ENCODE peak calls at places on chromosomes 12 and 14, in five cellular contexts. One of them, this sample, is unnamed.

GRCh38 chr14:52131640-52132320 is 62.9 kb upstream of the NID2 start:
- DNase-seq in T-helper 9 cell: no peak
- DNase-seq in EL: peak
- DNase-seq in epithelial cell of esophagus: peak
- DNase-seq in pancreas: peak
- DNase-seq in this sample: peak

GRCh38 chr14:76117789-76118188 is 33.9 kb upstream of the GPATCH2L start:
- DNase-seq in T-helper 9 cell: no peak
- DNase-seq in EL: no peak
- DNase-seq in epithelial cell of esophagus: no peak
- DNase-seq in pancreas: no peak
- DNase-seq in this sample: no peak

GRCh38 chr12:16350682-16351081 is 3.2 kb downstream of the MGST1 start:
- DNase-seq in T-helper 9 cell: no peak
- DNase-seq in EL: peak
- DNase-seq in epithelial cell of esophagus: peak
- DNase-seq in pancreas: peak
- DNase-seq in this sample: no peak

GRCh38 chr14:59333668-59334067 is 131.5 kb downstream of the GPR135 start:
- DNase-seq in T-helper 9 cell: no peak
- DNase-seq in EL: peak
- DNase-seq in epithelial cell of esophagus: peak
- DNase-seq in pancreas: no peak
- DNase-seq in this sample: no peak

GRCh38 chr12:31206038-31206670 is 119.8 kb downstream of the SINHCAF start:
- DNase-seq in T-helper 9 cell: no peak
- DNase-seq in EL: peak
- DNase-seq in epithelial cell of esophagus: peak
- DNase-seq in pancreas: peak
- DNase-seq in this sample: no peak

GRCh38 chr12:11961686-11962085 is 109.1 kb upstream of the BCL2L14 start:
- DNase-seq in T-helper 9 cell: no peak
- DNase-seq in EL: no peak
- DNase-seq in epithelial cell of esophagus: no peak
- DNase-seq in pancreas: no peak
- DNase-seq in this sample: no peak

GRCh38 chr12:7354521-7354920 is 50.6 kb downstream of the ACSM4 start:
- DNase-seq in T-helper 9 cell: no peak
- DNase-seq in EL: peak
- DNase-seq in epithelial cell of esophagus: peak
- DNase-seq in pancreas: no peak
- DNase-seq in this sample: no peak

GRCh38 chr12:754871-755562 is 2.6 kb downstream of the WNK1 start:
- DNase-seq in T-helper 9 cell: no peak
- DNase-seq in EL: peak
- DNase-seq in epithelial cell of esophagus: peak
- DNase-seq in pancreas: no peak
- DNase-seq in this sample: peak

GRCh38 chr14:92846162-92846897 is 52.2 kb downstream of the GOLGA5 start:
- DNase-seq in T-helper 9 cell: no peak
- DNase-seq in EL: peak
- DNase-seq in epithelial cell of esophagus: peak
- DNase-seq in pancreas: peak
- DNase-seq in this sample: no peak

GRCh38 chr12:132352896-132353800 is 23.8 kb upstream of the GALNT9 start:
- DNase-seq in T-helper 9 cell: no peak
- DNase-seq in EL: no peak
- DNase-seq in epithelial cell of esophagus: no peak
- DNase-seq in pancreas: no peak
- DNase-seq in this sample: no peak

GRCh38 chr14:77139540-77140342 is 1.9 kb downstream of the ZDHHC22 start:
- DNase-seq in T-helper 9 cell: peak
- DNase-seq in EL: peak
- DNase-seq in epithelial cell of esophagus: peak
- DNase-seq in pancreas: no peak
- DNase-seq in this sample: peak

GRCh38 chr14:69287096-69287991 is 27.4 kb downstream of the GALNT16 start:
- DNase-seq in T-helper 9 cell: no peak
- DNase-seq in EL: no peak
- DNase-seq in epithelial cell of esophagus: no peak
- DNase-seq in pancreas: no peak
- DNase-seq in this sample: no peak

GRCh38 chr12:4273651-4274395 is at the start of gene CCND2:
- DNase-seq in T-helper 9 cell: peak
- DNase-seq in EL: peak
- DNase-seq in epithelial cell of esophagus: peak
- DNase-seq in pancreas: peak
- DNase-seq in this sample: no peak

GRCh38 chr14:105480165-105480564 is 5.5 kb downstream of the CRIP2 start:
- DNase-seq in T-helper 9 cell: no peak
- DNase-seq in EL: no peak
- DNase-seq in epithelial cell of esophagus: no peak
- DNase-seq in pancreas: no peak
- DNase-seq in this sample: no peak

GRCh38 chr12:49041881-49042484 is 18.6 kb downstream of the KMT2D start:
- DNase-seq in T-helper 9 cell: no peak
- DNase-seq in EL: no peak
- DNase-seq in epithelial cell of esophagus: no peak
- DNase-seq in pancreas: no peak
- DNase-seq in this sample: no peak

GRCh38 chr12:49706351-49707126 is 666 bp downstream of the FMNL3 start:
- DNase-seq in T-helper 9 cell: peak
- DNase-seq in EL: peak
- DNase-seq in epithelial cell of esophagus: no peak
- DNase-seq in pancreas: peak
- DNase-seq in this sample: no peak

GRCh38 chr14:69553221-69553620 is 21.4 kb downstream of the CCDC177 start:
- DNase-seq in T-helper 9 cell: no peak
- DNase-seq in EL: peak
- DNase-seq in epithelial cell of esophagus: peak
- DNase-seq in pancreas: no peak
- DNase-seq in this sample: no peak

GRCh38 chr14:76426161-76426696 is 50.3 kb downstream of the ESRRB start:
- DNase-seq in T-helper 9 cell: no peak
- DNase-seq in EL: no peak
- DNase-seq in epithelial cell of esophagus: no peak
- DNase-seq in pancreas: no peak
- DNase-seq in this sample: no peak

GRCh38 chr14:49621114-49621881 is 699 bp downstream of the MGAT2 start:
- DNase-seq in T-helper 9 cell: peak
- DNase-seq in EL: peak
- DNase-seq in epithelial cell of esophagus: no peak
- DNase-seq in pancreas: peak
- DNase-seq in this sample: no peak

GRCh38 chr14:104885973-104886689 is 21.1 kb downstream of the CEP170B start:
- DNase-seq in T-helper 9 cell: no peak
- DNase-seq in EL: no peak
- DNase-seq in epithelial cell of esophagus: no peak
- DNase-seq in pancreas: no peak
- DNase-seq in this sample: no peak

GRCh38 chr12:130968611-130969010 is 14.9 kb downstream of the ADGRD1 start:
- DNase-seq in T-helper 9 cell: no peak
- DNase-seq in EL: no peak
- DNase-seq in epithelial cell of esophagus: no peak
- DNase-seq in pancreas: no peak
- DNase-seq in this sample: no peak

GRCh38 chr14:68840454-68840853 is 47.6 kb upstream of the ZFP36L1 start:
- DNase-seq in T-helper 9 cell: no peak
- DNase-seq in EL: no peak
- DNase-seq in epithelial cell of esophagus: no peak
- DNase-seq in pancreas: no peak
- DNase-seq in this sample: no peak

GRCh38 chr14:25116607-25117006 is 66.7 kb upstream of the STXBP6 start:
- DNase-seq in T-helper 9 cell: no peak
- DNase-seq in EL: no peak
- DNase-seq in epithelial cell of esophagus: no peak
- DNase-seq in pancreas: no peak
- DNase-seq in this sample: no peak

GRCh38 chr14:75832621-75833297 is 149.0 kb downstream of the TGFB3 start:
- DNase-seq in T-helper 9 cell: no peak
- DNase-seq in EL: peak
- DNase-seq in epithelial cell of esophagus: peak
- DNase-seq in pancreas: peak
- DNase-seq in this sample: no peak

GRCh38 chr12:130204441-130204840 is 42.2 kb downstream of the FZD10 start:
- DNase-seq in T-helper 9 cell: no peak
- DNase-seq in EL: no peak
- DNase-seq in epithelial cell of esophagus: no peak
- DNase-seq in pancreas: no peak
- DNase-seq in this sample: no peak

GRCh38 chr14:75223664-75224154 is 47.3 kb upstream of the TMED10 start:
- DNase-seq in T-helper 9 cell: no peak
- DNase-seq in EL: peak
- DNase-seq in epithelial cell of esophagus: no peak
- DNase-seq in pancreas: peak
- DNase-seq in this sample: no peak

GRCh38 chr14:68956728-68957127 is 22.4 kb downstream of the ACTN1 start:
- DNase-seq in T-helper 9 cell: no peak
- DNase-seq in EL: peak
- DNase-seq in epithelial cell of esophagus: no peak
- DNase-seq in pancreas: no peak
- DNase-seq in this sample: no peak

This sample was measured in NCI-H526 treated with DMSO at 0.1 percent for 48 hours.